ENCODE peak calls at places on chromosomes 1 and 21, in five cellular contexts. L, I, P, G and W are unnamed samples. For H3K9me3, the result is how much of the 10 kb centered on the place peaks cover.

GRCh38 chr1:109959632-109959973 is 25.0 kb upstream of the AHCYL1 start:
- DNase-seq in I (no peak), G (no peak), L (no peak), P (no peak), W (no peak)

GRCh38 chr1:158285756-158286241 is 3.9 kb upstream of the CD1C start:
- DNase-seq in G (no peak), P (no peak), L (no peak), I (peak), W (peak)

GRCh38 chr21:45551316-45551715 is 9.1 kb upstream of the SLC19A1 start:
- DNase-seq in L (no peak), P (no peak), G (no peak), I (no peak), W (no peak)

GRCh38 chr1:178192686-178193085 is 98.8 kb downstream of the RASAL2 start:
- DNase-seq in I (peak), G (peak), L (no peak), P (no peak), W (no peak)

GRCh38 chr1:151510957-151511635 is at the start of gene CGN:
- DNase-seq in G (peak), L (peak), I (peak), P (peak), W (peak)

GRCh38 chr1:12600880-12601633 is 17.0 kb downstream of the DHRS3 start:
- DNase-seq in I (peak), L (peak), G (peak), P (no peak), W (no peak)

GRCh38 chr1:115314111-115314510 is 23.9 kb downstream of the NGF start:
- DNase-seq in G (no peak), L (peak), P (no peak), I (no peak), W (no peak)

GRCh38 chr21:33699277-33699676 is 57.0 kb downstream of the ITSN1 start:
- DNase-seq in G (no peak), L (no peak), I (no peak), P (no peak), W (no peak)

GRCh38 chr1:117268926-117269378 is 58.2 kb upstream of the VTCN1 start:
- DNase-seq in G (no peak), L (peak), I (no peak), P (peak), W (no peak)

GRCh38 chr1:194857413-194857812 is 1671.0 kb upstream of the B3GALT2 start:
- DNase-seq in I (no peak), G (no peak), P (no peak), L (no peak), W (no peak)

GRCh38 chr1:62689524-62689923 is 1.3 kb upstream of the DOCK7 start:
- DNase-seq in G (no peak), P (no peak), I (no peak), L (peak), W (no peak)

GRCh38 chr1:5754079-5754431 is 238.2 kb downstream of the NPHP4 start:
- DNase-seq in I (no peak), L (no peak), P (no peak), G (no peak), W (no peak)

GRCh38 chr1:86419277-86419903 is 4.6 kb upstream of the CLCA2 start:
- DNase-seq in P (peak), L (peak), I (peak), G (no peak), W (no peak)

GRCh38 chr1:98669355-98670296 is 8.1 kb downstream of the SNX7 start:
- DNase-seq in I (no peak), G (no peak), L (no peak), P (no peak), W (no peak)

GRCh38 chr1:11285883-11286734 is 13.1 kb downstream of the UBIAD1 start:
- DNase-seq in P (no peak), L (peak), G (no peak), I (no peak), W (no peak)

GRCh38 chr21:42144679-42145568 is 73.8 kb downstream of the UMODL1 start:
- DNase-seq in G (no peak), I (no peak), P (no peak), L (no peak), W (no peak)

GRCh38 chr1:181127898-181128453 is 39.5 kb downstream of the IER5 start:
- DNase-seq in I (no peak), P (no peak), G (no peak), L (no peak), W (no peak)

GRCh38 chr1:86551305-86551704 is 4.4 kb downstream of the CLCA4 start:
- DNase-seq in G (no peak), I (no peak), L (no peak), P (no peak), W (no peak)

GRCh38 chr1:160068231-160068630 is 1.7 kb downstream of the KCNJ10 start:
- DNase-seq in G (no peak), P (no peak), L (no peak), I (no peak), W (no peak)

GRCh38 chr1:239428311-239428710 is 41.9 kb downstream of the CHRM3 start:
- DNase-seq in I (no peak), P (no peak), G (no peak), L (no peak), W (no peak)

GRCh38 chr21:17472592-17473271 is 40.1 kb upstream of the CXADR start:
- DNase-seq in P (no peak), G (no peak), L (no peak), I (peak), W (no peak)

DNA sequence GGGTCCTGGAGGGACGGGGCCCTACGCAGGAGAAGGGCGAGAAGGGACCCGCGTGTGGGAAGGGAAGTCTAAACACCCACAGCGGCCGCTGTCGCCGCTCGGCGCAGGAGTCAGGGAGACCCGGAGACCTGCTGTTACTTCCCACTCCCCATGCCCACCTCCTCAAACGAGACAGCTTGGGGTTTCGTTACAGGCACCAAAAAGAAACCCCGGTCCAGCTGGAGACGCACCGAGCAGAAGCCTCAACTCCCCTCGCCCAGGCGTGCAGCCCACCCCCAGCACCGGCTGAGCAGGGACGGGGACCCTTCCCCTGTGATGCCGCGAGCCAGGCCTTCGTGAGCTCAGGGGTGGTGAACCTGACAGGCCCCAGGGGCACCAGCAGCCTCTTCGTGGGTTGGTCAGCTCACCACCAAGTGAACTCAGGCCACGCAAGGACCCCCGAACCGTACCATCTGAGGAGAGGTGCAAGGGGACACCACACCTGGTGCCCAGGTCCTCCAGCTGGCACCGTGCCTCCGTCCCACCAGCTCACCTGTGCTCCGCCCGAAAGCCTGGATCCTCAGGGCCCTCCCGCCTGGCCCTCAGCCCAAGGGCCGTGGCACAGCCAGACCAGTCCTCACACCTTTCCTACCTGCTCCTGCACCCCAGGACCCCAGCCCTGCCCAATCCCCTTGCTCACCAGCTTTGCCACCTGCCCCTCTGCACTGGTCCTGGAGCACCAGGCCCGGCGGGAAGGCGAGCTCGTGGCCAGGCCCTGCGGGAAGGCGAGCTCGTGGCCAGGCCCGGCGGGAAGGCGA is 5.0 kb downstream of the SDF4 start:
- DNase-seq in L (no peak), G (no peak), P (no peak), I (no peak), W (no peak)
- TF ChIP-seq CTCF in L (no peak), G (no peak), P (no peak), I (no peak), W (no peak)

DNA sequence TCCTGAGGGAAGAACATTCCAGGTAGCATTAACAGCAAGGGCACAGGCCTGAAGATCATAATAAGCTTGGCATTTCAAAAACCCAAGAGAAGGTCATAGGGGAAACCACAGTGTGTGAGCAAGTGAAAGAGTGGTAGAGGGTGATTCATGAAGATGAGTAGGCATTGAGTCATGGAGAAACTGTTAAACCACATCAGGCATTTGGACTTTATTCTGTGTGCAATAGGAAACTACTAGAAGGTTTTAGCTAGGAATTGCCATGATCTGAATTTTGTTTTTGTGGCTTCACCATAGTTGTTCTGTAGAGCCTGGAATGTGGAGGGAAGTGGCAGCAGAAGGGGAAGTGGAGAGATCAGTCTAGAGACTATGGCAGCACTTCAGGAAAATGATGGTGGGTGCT is 359.0 kb upstream of the PTBP2 start:
- DNase-seq in L (no peak), I (no peak), G (no peak), P (no peak), W (no peak)
- H3K9me3 ChIP-seq in L (under half), I (under half), G (under half), P (under half), W (under half)

GRCh38 chr1:111863401-111863800 is 107.7 kb downstream of the DDX20 start:
- DNase-seq in I (no peak), G (no peak), L (no peak), P (no peak), W (no peak)

GRCh38 chr1:111862599-111862998 is 106.9 kb downstream of the DDX20 start:
- DNase-seq in I (no peak), P (no peak), L (no peak), G (peak), W (no peak)

GRCh38 chr1:111867868-111868440 is 112.3 kb downstream of the DDX20 start:
- DNase-seq in P (no peak), G (no peak), I (no peak), L (no peak), W (no peak)

DNA sequence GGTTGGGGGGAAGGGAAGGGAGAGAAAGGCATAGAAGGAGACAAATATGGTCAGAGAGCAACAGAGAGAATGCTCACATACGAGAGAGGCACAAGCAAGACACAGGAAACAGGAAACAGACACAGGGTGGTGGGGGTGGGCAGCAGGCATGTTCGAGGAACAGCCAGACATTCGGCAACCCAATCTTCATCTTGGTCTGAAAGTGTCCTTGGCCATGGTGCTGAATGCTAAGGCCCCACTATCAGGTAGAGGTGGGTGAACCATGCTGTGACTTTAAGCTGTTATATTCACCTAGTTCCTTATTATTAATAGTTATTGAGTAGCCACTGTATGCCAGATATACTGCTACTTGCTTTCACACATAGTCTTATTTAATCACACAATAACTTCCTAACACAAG is 109.2 kb downstream of the DDX20 start:
- DNase-seq in L (peak), P (no peak), G (no peak), I (no peak), W (no peak)
- TF ChIP-seq CTCF in L (no peak), P (no peak), G (no peak), I (no peak), W (no peak)

GRCh38 chr21:27366846-27367245 is 400.0 kb upstream of the ADAMTS5 start:
- DNase-seq in L (no peak), P (no peak), G (no peak), I (no peak), W (no peak)
- H3K9me3 ChIP-seq in L (under half), P (under half), G (under half), I (under half), W (under half)

GRCh38 chr1:53625766-53626520 is 113.0 kb downstream of the GLIS1 start:
- DNase-seq in I (no peak), L (no peak), P (no peak), G (no peak), W (no peak)
- TF ChIP-seq CTCF in I (no peak), L (no peak), P (no peak), G (no peak), W (no peak)

GRCh38 chr1:197801684-197802083 is 26.4 kb upstream of the DENND1B start:
- DNase-seq in L (no peak), P (no peak), I (no peak), G (no peak), W (no peak)
- H3K9me3 ChIP-seq in L (under half), P (under half), I (under half), G (under half), W (under half)

DNA sequence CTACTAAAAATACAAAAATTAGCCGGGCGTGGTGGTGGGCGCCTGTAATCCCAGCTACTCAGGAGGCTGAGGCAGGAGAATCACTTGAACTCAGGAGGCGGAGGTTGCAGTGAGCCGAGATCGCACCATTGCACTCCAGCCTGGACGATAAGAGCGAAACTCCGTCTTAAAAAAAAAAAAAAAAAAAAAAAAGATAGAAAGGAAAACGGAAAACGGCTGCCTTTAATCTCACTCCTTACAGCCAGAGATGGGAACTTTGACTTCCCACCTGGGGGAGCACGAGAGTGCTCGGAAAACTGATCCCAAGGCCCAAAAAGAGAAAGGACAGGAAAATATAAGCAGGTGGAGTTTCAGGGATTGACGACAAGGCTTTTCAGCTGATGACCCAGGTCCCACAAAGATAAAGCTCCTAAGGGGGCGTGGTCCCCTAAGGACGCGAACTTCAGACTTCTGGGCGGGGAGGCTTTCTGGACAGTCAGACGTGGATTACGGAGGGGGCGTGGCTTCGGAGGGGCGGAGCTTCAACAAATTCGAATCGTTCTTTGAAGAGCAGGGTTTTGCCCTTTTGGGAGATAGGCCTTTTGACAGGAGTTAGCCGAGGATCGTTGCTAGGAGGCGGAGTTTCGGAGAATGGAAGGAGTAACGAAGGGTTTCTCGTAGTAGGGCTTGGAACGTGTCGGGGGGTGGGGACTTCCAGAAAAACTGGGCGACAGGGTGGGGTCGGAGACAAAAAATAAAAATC is 966 bp upstream of the CKS1B start:
- DNase-seq in G (peak), I (peak), L (peak), P (peak), W (peak)
- TF ChIP-seq CTCF in G (peak), I (no peak), L (no peak), P (no peak), W (no peak)

GRCh38 chr1:170360601-170361000 is 171.4 kb upstream of the GORAB start:
- DNase-seq in I (no peak), G (no peak), L (no peak), P (no peak), W (no peak)
- H3K9me3 ChIP-seq in I (under half), G (under half), L (under half), P (under half), W (under half)

DNA sequence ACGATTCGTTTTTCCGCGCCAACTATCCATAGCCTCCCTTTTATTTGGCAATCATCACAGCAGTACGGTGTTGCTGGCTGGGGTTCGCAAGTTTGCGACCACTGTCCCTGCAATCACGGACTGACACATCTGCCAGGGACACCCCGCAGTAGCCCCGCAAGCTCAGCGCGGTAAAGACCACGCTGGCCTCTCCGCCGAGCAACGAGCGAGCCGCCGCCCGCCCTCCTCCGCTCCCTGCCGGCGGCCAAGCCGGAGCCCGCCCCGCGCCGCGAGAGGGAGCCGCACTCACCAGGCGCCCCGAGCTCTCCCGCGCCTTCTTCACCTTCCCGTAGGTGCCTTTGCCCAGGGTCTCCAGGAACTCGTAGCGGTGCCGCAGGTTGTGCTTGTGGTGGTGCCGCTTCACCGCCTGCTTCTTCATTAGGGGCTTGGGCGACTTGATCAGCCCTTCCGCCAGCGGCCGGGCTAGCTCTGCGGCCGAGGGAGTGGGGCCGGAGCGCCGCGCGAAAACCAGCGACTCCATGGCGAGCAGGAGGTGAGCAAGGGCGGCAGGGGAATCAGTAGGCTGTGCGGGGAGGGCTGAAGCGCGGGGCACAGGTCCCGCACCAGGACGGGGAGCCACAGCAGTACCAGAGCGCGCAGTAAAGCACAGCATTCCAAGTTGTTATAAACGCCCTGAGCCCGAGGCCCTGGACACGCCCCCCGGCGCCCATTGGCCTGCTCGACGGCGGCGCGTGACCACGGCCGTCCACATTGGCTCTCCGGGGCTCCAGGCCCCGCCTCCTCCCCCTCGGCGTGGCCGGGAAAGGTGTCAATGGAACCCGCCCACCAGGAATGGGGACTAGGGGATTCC is at the start of gene NUAK2:
- DNase-seq in G (peak), P (peak), L (peak), I (peak), W (peak)
- TF ChIP-seq CTCF in G (peak), P (no peak), L (peak), I (peak), W (peak)

GRCh38 chr21:39954570-39954969 is 87.3 kb downstream of the PCP4 start:
- DNase-seq in L (no peak), I (no peak), G (no peak), P (no peak), W (no peak)

GRCh38 chr21:39955326-39955725 is 88.1 kb downstream of the PCP4 start:
- DNase-seq in L (no peak), I (no peak), G (no peak), P (no peak), W (no peak)

GRCh38 chr21:39952265-39952664 is 85.0 kb downstream of the PCP4 start:
- DNase-seq in L (no peak), I (no peak), P (no peak), G (no peak), W (no peak)

GRCh38 chr21:39956586-39956985 is 89.3 kb downstream of the PCP4 start:
- DNase-seq in G (no peak), P (no peak), I (no peak), L (no peak), W (no peak)

DNA sequence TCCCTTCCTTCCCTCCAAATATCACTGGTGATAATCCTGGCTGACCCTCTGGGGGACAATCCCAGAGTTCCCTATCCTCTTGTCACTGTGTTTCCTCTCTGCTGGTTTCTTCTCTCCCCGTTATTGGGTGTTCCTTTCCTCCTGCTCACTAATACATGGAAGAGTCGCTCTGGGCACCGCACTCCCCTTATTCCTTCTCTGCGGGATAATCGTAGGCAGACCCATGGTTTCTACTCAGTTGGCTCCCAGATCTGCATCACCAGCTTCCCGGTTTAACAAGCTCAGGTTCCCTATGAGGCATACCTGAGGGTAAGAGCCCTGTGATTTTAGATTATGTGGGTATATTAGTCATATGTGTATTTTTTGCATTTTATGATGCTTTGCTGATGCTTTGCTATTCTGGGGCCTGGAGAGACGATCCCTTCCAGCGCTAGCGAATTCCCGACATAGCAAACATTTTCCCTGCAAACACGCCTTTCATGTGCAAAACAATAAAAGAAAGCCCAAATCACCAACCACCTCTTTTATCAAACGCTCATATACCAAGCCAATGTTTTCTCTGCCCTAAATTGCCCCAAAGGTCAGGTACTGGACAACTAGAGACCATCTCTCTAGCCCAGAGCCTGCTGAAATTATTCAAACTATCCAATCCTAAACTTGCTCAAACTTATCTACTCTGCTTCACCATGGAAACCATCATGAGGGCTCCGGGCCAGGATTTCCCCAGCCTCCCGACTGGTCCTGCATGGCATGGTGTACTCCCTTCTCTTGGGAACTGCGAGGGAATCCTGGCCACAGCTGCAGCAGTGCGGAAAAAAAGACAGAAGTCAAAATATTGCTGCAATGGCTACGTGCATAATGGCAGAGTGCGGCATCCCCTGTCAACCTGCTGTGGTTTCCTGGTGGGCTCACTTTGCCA is 84.2 kb downstream of the PCP4 start:
- DNase-seq in L (no peak), P (no peak), I (no peak), G (no peak), W (no peak)
- H3K9me3 ChIP-seq in L (under half), P (under half), I (under half), G (under half), W (under half)